ENCODE peak calls at places on chromosomes 5 and 9, in seven cellular contexts. One of them, this sample, is unnamed.

GRCh38 chr9:133191989-133192388 is 17.1 kb downstream of the OBP2B start:
- DNase-seq in activated T-helper 1 cell treated with Interleukin-2 at 50 U/mL for 16 hours: no peak
- DNase-seq in heart right ventricle: no peak
- DNase-seq in NCI-H1092: no peak
- DNase-seq in CD4-positive, alpha-beta T cell: no peak
- DNase-seq in PC-9: no peak
- DNase-seq in endothelial cell: no peak
- DNase-seq in this sample: no peak

GRCh38 chr5:123036391-123037103 is at the start of gene PPIC:
- DNase-seq in activated T-helper 1 cell treated with Interleukin-2 at 50 U/mL for 16 hours: no peak
- DNase-seq in heart right ventricle: peak
- DNase-seq in NCI-H1092: peak
- DNase-seq in CD4-positive, alpha-beta T cell: no peak
- DNase-seq in PC-9: peak
- DNase-seq in endothelial cell: peak
- DNase-seq in this sample: no peak

GRCh38 chr9:89149726-89150125 is 28.9 kb downstream of the SHC3 start:
- DNase-seq in activated T-helper 1 cell treated with Interleukin-2 at 50 U/mL for 16 hours: no peak
- DNase-seq in heart right ventricle: no peak
- DNase-seq in NCI-H1092: no peak
- DNase-seq in CD4-positive, alpha-beta T cell: no peak
- DNase-seq in PC-9: no peak
- DNase-seq in endothelial cell: no peak
- DNase-seq in this sample: no peak

GRCh38 chr9:110103257-110103656 is 104.7 kb downstream of the C9orf152 start:
- DNase-seq in activated T-helper 1 cell treated with Interleukin-2 at 50 U/mL for 16 hours: no peak
- DNase-seq in heart right ventricle: no peak
- DNase-seq in NCI-H1092: no peak
- DNase-seq in CD4-positive, alpha-beta T cell: no peak
- DNase-seq in PC-9: no peak
- DNase-seq in endothelial cell: no peak
- DNase-seq in this sample: no peak

GRCh38 chr9:5459289-5459829 is 9.0 kb downstream of the CD274 start:
- DNase-seq in activated T-helper 1 cell treated with Interleukin-2 at 50 U/mL for 16 hours: no peak
- DNase-seq in heart right ventricle: no peak
- DNase-seq in NCI-H1092: no peak
- DNase-seq in CD4-positive, alpha-beta T cell: no peak
- DNase-seq in PC-9: no peak
- DNase-seq in endothelial cell: no peak
- DNase-seq in this sample: no peak

GRCh38 chr5:54942064-54942778 is 43.2 kb downstream of the ESM1 start:
- DNase-seq in activated T-helper 1 cell treated with Interleukin-2 at 50 U/mL for 16 hours: no peak
- DNase-seq in heart right ventricle: no peak
- DNase-seq in NCI-H1092: no peak
- DNase-seq in CD4-positive, alpha-beta T cell: no peak
- DNase-seq in PC-9: no peak
- DNase-seq in endothelial cell: no peak
- DNase-seq in this sample: no peak

GRCh38 chr9:2018764-2019548 is 3.8 kb downstream of the SMARCA2 start:
- DNase-seq in activated T-helper 1 cell treated with Interleukin-2 at 50 U/mL for 16 hours: no peak
- DNase-seq in heart right ventricle: no peak
- DNase-seq in NCI-H1092: no peak
- DNase-seq in CD4-positive, alpha-beta T cell: no peak
- DNase-seq in PC-9: no peak
- DNase-seq in endothelial cell: no peak
- DNase-seq in this sample: no peak

GRCh38 chr5:34552129-34552528 is 104.0 kb upstream of the RAI14 start:
- DNase-seq in activated T-helper 1 cell treated with Interleukin-2 at 50 U/mL for 16 hours: no peak
- DNase-seq in heart right ventricle: peak
- DNase-seq in NCI-H1092: no peak
- DNase-seq in CD4-positive, alpha-beta T cell: no peak
- DNase-seq in PC-9: no peak
- DNase-seq in endothelial cell: no peak
- DNase-seq in this sample: no peak

GRCh38 chr9:121286973-121287721 is 19.2 kb downstream of the GSN start:
- DNase-seq in activated T-helper 1 cell treated with Interleukin-2 at 50 U/mL for 16 hours: no peak
- DNase-seq in heart right ventricle: peak
- DNase-seq in NCI-H1092: no peak
- DNase-seq in CD4-positive, alpha-beta T cell: no peak
- DNase-seq in PC-9: peak
- DNase-seq in endothelial cell: peak
- DNase-seq in this sample: no peak

GRCh38 chr5:173925449-173926071 is 37.4 kb downstream of the CPEB4 start:
- DNase-seq in activated T-helper 1 cell treated with Interleukin-2 at 50 U/mL for 16 hours: no peak
- DNase-seq in heart right ventricle: peak
- DNase-seq in NCI-H1092: no peak
- DNase-seq in CD4-positive, alpha-beta T cell: peak
- DNase-seq in PC-9: no peak
- DNase-seq in endothelial cell: peak
- DNase-seq in this sample: no peak

GRCh38 chr9:87020169-87020935 is 73.0 kb upstream of the GAS1 start:
- DNase-seq in activated T-helper 1 cell treated with Interleukin-2 at 50 U/mL for 16 hours: no peak
- DNase-seq in heart right ventricle: no peak
- DNase-seq in NCI-H1092: no peak
- DNase-seq in CD4-positive, alpha-beta T cell: no peak
- DNase-seq in PC-9: no peak
- DNase-seq in endothelial cell: no peak
- DNase-seq in this sample: no peak

GRCh38 chr9:4009006-4009511 is 290.8 kb downstream of the GLIS3 start:
- DNase-seq in activated T-helper 1 cell treated with Interleukin-2 at 50 U/mL for 16 hours: no peak
- DNase-seq in heart right ventricle: no peak
- DNase-seq in NCI-H1092: no peak
- DNase-seq in CD4-positive, alpha-beta T cell: no peak
- DNase-seq in PC-9: no peak
- DNase-seq in endothelial cell: no peak
- DNase-seq in this sample: no peak

GRCh38 chr5:40507095-40507494 is 172.6 kb upstream of the PTGER4 start:
- DNase-seq in activated T-helper 1 cell treated with Interleukin-2 at 50 U/mL for 16 hours: no peak
- DNase-seq in heart right ventricle: no peak
- DNase-seq in NCI-H1092: no peak
- DNase-seq in CD4-positive, alpha-beta T cell: no peak
- DNase-seq in PC-9: no peak
- DNase-seq in endothelial cell: no peak
- DNase-seq in this sample: no peak

GRCh38 chr9:1208185-1208584 is 158.0 kb downstream of the DMRT2 start:
- DNase-seq in activated T-helper 1 cell treated with Interleukin-2 at 50 U/mL for 16 hours: no peak
- DNase-seq in heart right ventricle: no peak
- DNase-seq in NCI-H1092: no peak
- DNase-seq in CD4-positive, alpha-beta T cell: no peak
- DNase-seq in PC-9: no peak
- DNase-seq in endothelial cell: no peak
- DNase-seq in this sample: no peak

GRCh38 chr9:272251-273213 is 57.9 kb downstream of the DOCK8 start:
- DNase-seq in activated T-helper 1 cell treated with Interleukin-2 at 50 U/mL for 16 hours: peak
- DNase-seq in heart right ventricle: no peak
- DNase-seq in NCI-H1092: no peak
- DNase-seq in CD4-positive, alpha-beta T cell: peak
- DNase-seq in PC-9: no peak
- DNase-seq in endothelial cell: no peak
- DNase-seq in this sample: no peak

GRCh38 chr9:133955821-133956411 is 36.2 kb downstream of the VAV2 start:
- DNase-seq in activated T-helper 1 cell treated with Interleukin-2 at 50 U/mL for 16 hours: no peak
- DNase-seq in heart right ventricle: no peak
- DNase-seq in NCI-H1092: peak
- DNase-seq in CD4-positive, alpha-beta T cell: peak
- DNase-seq in PC-9: no peak
- DNase-seq in endothelial cell: peak
- DNase-seq in this sample: no peak

GRCh38 chr5:146718628-146719027 is 159.9 kb downstream of the PPP2R2B start:
- DNase-seq in activated T-helper 1 cell treated with Interleukin-2 at 50 U/mL for 16 hours: no peak
- DNase-seq in heart right ventricle: no peak
- DNase-seq in NCI-H1092: no peak
- DNase-seq in CD4-positive, alpha-beta T cell: no peak
- DNase-seq in PC-9: no peak
- DNase-seq in endothelial cell: no peak
- DNase-seq in this sample: no peak